ENCODE peak calls at places on chromosomes 16 and 17, in seven cellular contexts. D is body of pancreas; Q is transverse colon; S is IMR-90; Y is CD4-positive, CD25-positive, alpha-beta regulatory T cell; J is neuronal stem cell; K is tibial artery. I is an unnamed sample. For H3K9me3, the result is how much of the 10 kb centered on the place peaks cover.

GRCh38 chr16:52547834-52548215 is 882 bp upstream of the TOX3 start:
- DNase-seq in D (no peak), Q (no peak), S (no peak), Y (no peak), J (no peak), K (no peak), I (no peak)

GRCh38 chr16:89005201-89006035 is 28.4 kb upstream of the CBFA2T3 start:
- DNase-seq in D (no peak), Q (no peak), S (no peak), Y (no peak), J (no peak), K (peak), I (peak)

GRCh38 chr17:67360880-67361279 is 5.5 kb downstream of the PSMD12 start:
- DNase-seq in D (no peak), Q (no peak), S (no peak), Y (no peak), J (no peak), K (no peak), I (no peak)

GRCh38 chr16:49980166-49980565 is 44.9 kb upstream of the CNEP1R1 start:
- DNase-seq in D (no peak), Q (no peak), S (peak), Y (no peak), J (no peak), K (no peak), I (no peak)

GRCh38 chr16:56861756-56862155 is 3.3 kb upstream of the SLC12A3 start:
- DNase-seq in D (no peak), Q (no peak), S (no peak), Y (no peak), J (no peak), K (no peak), I (no peak)

GRCh38 chr17:69358688-69359596 is 32.0 kb upstream of the ABCA5 start:
- DNase-seq in D (no peak), Q (no peak), S (no peak), Y (peak), J (peak), K (no peak), I (no peak)

GRCh38 chr17:76048711-76049110 is 21.6 kb upstream of the EVPL start:
- DNase-seq in D (no peak), Q (no peak), S (peak), Y (peak), J (no peak), K (no peak), I (no peak)

GRCh38 chr17:45302649-45303173 is 14.1 kb downstream of the MAP3K14 start:
- DNase-seq in D (no peak), Q (peak), S (peak), Y (peak), J (no peak), K (peak), I (peak)

GRCh38 chr16:59046335-59046734 is 312.2 kb upstream of the GOT2 start:
- DNase-seq in D (no peak), Q (no peak), S (peak), Y (no peak), J (no peak), K (no peak), I (no peak)

GRCh38 chr16:78098087-78098486 is 1.4 kb upstream of the WWOX start:
- DNase-seq in D (no peak), Q (no peak), S (no peak), Y (no peak), J (no peak), K (no peak), I (no peak)

GRCh38 chr16:53689636-53690035 is 14.0 kb downstream of the RPGRIP1L start:
- DNase-seq in D (no peak), Q (no peak), S (peak), Y (no peak), J (no peak), K (no peak), I (no peak)
- H3K4me3 ChIP-seq in D (no peak), Q (no peak), S (no peak), Y (no peak), J (no peak), K (no peak), I (no peak)

GRCh38 chr17:80656590-80656989 is 112.0 kb downstream of the RPTOR start:
- DNase-seq in D (no peak), Q (no peak), S (no peak), Y (no peak), J (no peak), K (no peak), I (no peak)
- H3K9me3 ChIP-seq in D (under half), Q (under half), S (under half), Y (under half), J (under half), K (under half), I (under half)

DNA sequence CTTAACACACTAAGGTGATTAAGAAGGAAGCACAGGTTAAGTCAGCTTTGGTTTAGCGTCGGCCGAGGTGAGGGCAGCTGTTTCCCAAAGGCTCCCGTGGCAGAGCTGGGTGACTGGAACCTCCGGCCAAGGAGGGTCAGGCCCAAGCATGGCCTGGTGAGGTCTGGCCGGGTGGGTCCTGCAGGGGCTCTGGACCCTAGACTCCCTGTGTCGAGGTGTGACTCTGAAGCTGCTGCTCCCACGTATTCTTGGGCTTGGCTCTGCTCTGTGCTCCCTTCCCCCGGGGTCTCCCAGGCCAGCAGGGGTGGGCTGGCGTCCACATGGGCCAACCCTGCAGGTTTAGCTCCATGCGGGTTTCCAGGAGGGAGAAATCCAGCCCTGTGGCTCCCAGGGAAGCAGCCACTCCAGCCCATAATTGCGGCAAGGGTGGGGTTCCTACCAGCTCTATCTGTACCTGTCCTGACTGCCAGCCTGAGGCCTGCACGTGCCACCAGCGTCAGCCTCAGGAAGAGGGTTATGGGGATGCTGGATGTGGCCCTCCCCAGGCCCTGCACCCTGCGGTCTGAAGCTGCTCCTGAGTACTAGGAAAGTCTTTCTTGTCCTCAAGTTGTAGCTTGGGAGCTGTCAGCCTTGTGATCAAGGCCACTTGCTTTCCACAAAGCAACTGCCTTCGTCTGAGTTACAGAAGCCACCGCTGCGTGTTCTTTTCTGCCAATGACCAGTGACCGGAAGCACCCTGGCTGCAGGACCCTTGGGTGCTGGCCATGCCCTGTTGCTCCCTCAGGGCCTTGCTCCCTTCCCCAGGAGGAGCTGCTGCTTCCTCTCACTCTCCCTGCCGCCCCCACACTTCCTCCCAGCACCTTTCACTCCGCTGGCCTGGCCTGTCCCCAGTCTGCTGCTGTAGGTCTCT is 4.8 kb downstream of the CDK5R1 start:
- DNase-seq in D (no peak), Q (no peak), S (no peak), Y (no peak), J (no peak), K (no peak), I (no peak)
- H3K4me3 ChIP-seq in D (no peak), Q (no peak), S (no peak), Y (no peak), J (no peak), K (no peak), I (no peak)

DNA sequence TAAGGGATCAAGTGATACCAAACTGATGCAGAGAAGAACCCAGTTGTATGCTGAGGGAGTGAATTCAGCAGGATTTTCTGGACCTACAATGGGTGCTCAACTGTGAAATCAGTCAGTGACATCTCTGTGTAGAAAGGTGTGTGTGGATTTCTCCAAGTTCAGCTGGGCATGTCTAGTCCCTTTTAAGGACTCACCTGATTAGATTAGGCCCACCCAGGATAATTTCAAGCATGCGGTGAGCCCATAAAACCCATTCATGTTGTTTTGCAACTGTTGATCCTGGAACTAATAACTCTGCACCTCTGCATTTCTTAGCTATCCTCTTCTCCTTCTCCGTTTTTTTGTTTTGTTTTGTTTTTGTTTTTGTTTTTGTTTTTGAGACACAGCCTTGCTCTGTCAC is 35.1 kb upstream of the DNAJA2 start:
- DNase-seq in D (no peak), Q (no peak), S (no peak), Y (no peak), J (no peak), K (no peak), I (no peak)
- H3K9me3 ChIP-seq in D (under half), Q (under half), S (under half), Y (under half), J (under half), K (under half), I (under half)

DNA sequence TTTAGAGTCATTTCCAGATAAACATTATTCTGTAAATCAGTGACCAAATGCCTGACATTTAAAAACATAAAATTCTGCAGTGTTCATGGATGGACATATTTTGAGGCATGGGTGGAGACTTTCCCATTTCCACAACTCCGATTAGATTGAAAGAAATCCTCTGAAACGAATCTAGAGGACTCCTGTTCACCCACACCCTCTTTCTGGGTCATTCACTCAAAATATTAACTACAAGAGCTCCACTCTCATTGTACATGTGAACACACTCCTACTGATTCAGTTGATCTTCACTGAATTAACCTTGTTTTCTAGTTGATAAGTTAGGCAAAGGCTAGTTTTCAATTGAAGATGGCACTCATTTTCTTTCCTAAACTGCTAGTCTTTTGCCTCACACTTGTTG is 44.1 kb downstream of the GRB7 start:
- DNase-seq in D (no peak), Q (no peak), S (no peak), Y (no peak), J (no peak), K (no peak), I (no peak)
- H3K4me3 ChIP-seq in D (no peak), Q (no peak), S (no peak), Y (peak), J (no peak), K (no peak), I (no peak)